ENCODE peak calls at places on chromosomes 3 and 15, in four cellular contexts. R is OCI-LY7, C is PC-3, B is hepatocyte. G is an unnamed sample.

GRCh38 chr3:193231201-193231600 is 9.8 kb upstream of the PLAAT1 start:
- DNase-seq in B (no peak), C (no peak), R (no peak), G (no peak)

GRCh38 chr3:46297658-46298423 is 55.6 kb downstream of the CCR3 start:
- DNase-seq in C (peak; percentile 74), R (no peak), B (no peak), G (peak; percentile 27)

GRCh38 chr3:194134231-194134756 is 1.7 kb upstream of the HES1 start:
- DNase-seq in C (no peak), B (no peak), R (peak; percentile 68), G (peak; percentile 86)

GRCh38 chr3:839981-840380 is 252.8 kb upstream of the CNTN6 start:
- DNase-seq in C (no peak), R (no peak), B (no peak), G (no peak)

GRCh38 chr15:29401644-29402043 is 132.0 kb upstream of the NSMCE3 start:
- DNase-seq in R (no peak), B (no peak), C (no peak), G (no peak)

GRCh38 chr15:69602095-69602494 is 149.5 kb downstream of the RPLP1 start:
- DNase-seq in B (no peak), R (no peak), C (no peak), G (no peak)

GRCh38 chr3:170522171-170522570 is 63.7 kb downstream of the SLC7A14 start:
- DNase-seq in R (no peak), C (no peak), B (no peak), G (no peak)

GRCh38 chr3:52782412-52783210 is 5.2 kb downstream of the ITIH1 start:
- DNase-seq in B (no peak), R (no peak), C (no peak), G (no peak)

GRCh38 chr15:70215951-70216350 is 118.2 kb upstream of the TLE3 start:
- DNase-seq in C (no peak), B (no peak), R (no peak), G (no peak)

GRCh38 chr15:43081283-43081682 is 24.6 kb downstream of the UBR1 start:
- DNase-seq in C (no peak), R (no peak), B (no peak), G (no peak)

GRCh38 chr15:43086551-43086950 is 19.3 kb downstream of the UBR1 start:
- DNase-seq in B (no peak), R (no peak), C (no peak), G (peak; percentile 30)

GRCh38 chr15:43082509-43082908 is 23.3 kb downstream of the UBR1 start:
- DNase-seq in C (no peak), B (no peak), R (no peak), G (no peak)

GRCh38 chr15:43091859-43092258 is 14.0 kb downstream of the UBR1 start:
- DNase-seq in C (no peak), R (no peak), B (no peak), G (no peak)

DNA sequence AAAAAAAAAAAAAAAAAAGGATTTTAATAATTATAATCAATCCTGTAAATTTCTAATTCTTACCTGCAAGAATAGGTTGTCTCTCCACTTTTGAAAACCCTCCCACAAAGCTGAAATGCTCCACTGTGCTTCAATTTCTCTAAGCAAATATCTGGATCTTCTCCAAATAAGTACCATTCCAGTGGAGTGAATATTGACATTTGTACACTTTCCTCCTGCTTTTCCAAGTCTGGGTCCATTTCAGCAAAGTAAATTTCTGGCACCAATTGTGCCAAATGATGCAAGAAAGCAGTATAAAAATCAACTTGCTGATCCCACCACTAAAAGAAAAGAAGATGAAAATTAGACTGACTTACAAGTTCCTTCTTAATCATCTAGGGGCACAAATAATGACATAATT is 19.9 kb downstream of the UBR1 start:
- DNase-seq in B (no peak), R (no peak), C (peak; percentile 4), G (peak; percentile 24)
- TF ChIP-seq EZH2phosphoT487 in B (no peak), R (no peak), C (no peak), G (no peak)

GRCh38 chr3:172626241-172626640 is 84.6 kb downstream of the NCEH1 start:
- DNase-seq in B (no peak), C (peak; percentile 71), R (no peak), G (peak; percentile 73)

GRCh38 chr3:172624999-172625398 is 85.9 kb downstream of the NCEH1 start:
- DNase-seq in C (no peak), B (no peak), R (no peak), G (no peak)

GRCh38 chr3:172625404-172625803 is 85.5 kb downstream of the NCEH1 start:
- DNase-seq in C (peak; percentile 20), B (no peak), R (no peak), G (peak; percentile 49)

GRCh38 chr3:172622916-172623700 is 87.8 kb downstream of the NCEH1 start:
- DNase-seq in B (peak; percentile 64), R (peak; percentile 29), C (peak; percentile 78), G (peak; percentile 67)

GRCh38 chr3:172622156-172622555 is 88.7 kb downstream of the NCEH1 start:
- DNase-seq in B (no peak), R (no peak), C (no peak), G (no peak)
- H3K27ac ChIP-seq in B (no peak overlapping the region), R (no peak overlapping the region), C (no peak overlapping the region), G (no peak overlapping the region)

DNA sequence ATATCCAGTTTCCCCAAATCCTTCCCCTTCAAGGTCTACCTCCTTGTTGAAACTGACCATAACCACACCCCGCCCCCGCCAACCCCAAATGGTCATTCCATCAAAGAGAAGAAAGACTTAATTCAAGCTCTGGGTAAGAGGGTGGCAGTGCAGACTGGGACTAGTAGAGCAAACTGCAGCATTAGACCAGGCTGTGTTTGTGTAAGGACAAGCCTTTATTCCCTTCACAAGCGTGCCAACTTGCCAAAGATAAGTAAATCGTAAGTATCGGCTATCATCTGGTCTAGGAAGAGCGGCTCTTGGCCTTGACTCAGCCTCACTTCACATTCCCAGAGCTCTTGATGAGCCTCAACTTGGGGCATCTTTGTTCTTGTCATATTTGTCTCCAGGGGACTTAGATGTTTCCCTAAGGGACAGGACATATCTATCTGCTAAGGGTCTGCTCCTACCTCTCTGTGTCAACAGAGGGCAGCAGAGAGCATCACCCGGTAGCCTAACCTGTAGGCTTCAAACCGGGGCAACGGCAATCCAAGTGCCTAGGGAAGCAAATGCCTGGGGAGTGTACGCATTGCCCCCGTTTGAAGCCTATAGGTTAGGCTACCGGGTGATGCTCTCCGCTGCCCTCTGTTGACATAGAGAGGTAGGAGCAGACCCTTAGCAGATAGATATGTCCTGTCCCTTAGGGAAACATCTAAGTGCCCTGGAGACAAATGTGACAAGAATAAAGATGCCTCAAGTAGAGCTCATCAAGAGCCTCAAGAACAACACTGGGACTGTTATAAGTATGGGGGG is 8.9 kb upstream of the MAP3K13 start:
- DNase-seq in R (peak; percentile 84), C (peak; percentile 91), B (peak; percentile 71), G (peak; percentile 49)
- TF ChIP-seq EZH2phosphoT487 in R (no peak), C (no peak), B (no peak), G (no peak)

GRCh38 chr3:128194843-128195242 is 41.6 kb downstream of the EEFSEC start:
- DNase-seq in B (no peak), R (no peak), C (no peak), G (no peak)
- H3K27ac ChIP-seq in B (no peak overlapping the region), R (no peak overlapping the region), C (no peak overlapping the region), G (no peak overlapping the region)

GRCh38 chr3:143331336-143331735 is 211.8 kb downstream of the CHST2 start:
- DNase-seq in B (no peak), C (peak; percentile 74), R (no peak), G (peak; percentile 56)

GRCh38 chr3:143330316-143330868 is 210.8 kb downstream of the CHST2 start:
- DNase-seq in B (no peak), C (no peak), R (no peak), G (no peak)

GRCh38 chr3:143327388-143327787 is 207.8 kb downstream of the CHST2 start:
- DNase-seq in C (peak; percentile 49), B (no peak), R (no peak), G (peak; percentile 12)

GRCh38 chr3:143328459-143328858 is 208.9 kb downstream of the CHST2 start:
- DNase-seq in B (no peak), R (no peak), C (no peak), G (no peak)

DNA sequence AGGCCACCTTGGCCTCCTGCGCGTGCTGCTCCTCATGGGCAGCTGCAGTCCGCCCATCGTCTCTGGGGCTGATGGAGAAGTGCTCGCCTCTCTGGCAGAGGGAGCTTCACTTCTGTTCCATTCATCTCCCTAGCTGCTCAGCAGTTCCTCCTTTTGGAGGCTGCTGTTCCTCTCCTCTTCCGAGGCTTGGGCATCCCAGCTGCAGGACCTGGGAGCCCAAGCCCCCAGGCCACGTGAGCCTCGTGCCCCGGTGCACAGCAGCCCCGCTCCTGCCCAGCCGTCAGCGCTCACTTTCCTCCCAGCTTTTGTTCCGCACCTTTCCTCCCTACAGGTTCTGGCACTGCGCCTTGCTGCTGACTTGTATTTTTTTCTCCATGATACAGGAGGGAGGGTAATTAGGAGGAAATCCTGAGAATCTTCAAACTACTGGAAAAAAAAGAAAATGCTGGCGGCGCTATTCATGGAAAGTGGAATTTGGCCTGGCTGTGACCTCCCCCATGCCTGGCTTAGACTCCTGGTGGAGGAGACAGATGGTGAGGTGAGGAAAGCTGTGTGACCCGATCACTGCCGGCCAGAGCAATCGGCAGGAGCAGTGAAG is 210.1 kb downstream of the CHST2 start:
- DNase-seq in C (no peak), B (peak; percentile 12), R (no peak), G (no peak)
- TF ChIP-seq EZH2phosphoT487 in C (no peak), B (no peak), R (no peak), G (no peak)

GRCh38 chr3:14431928-14432834 is 29.8 kb downstream of the SLC6A6 start:
- DNase-seq in B (peak; percentile 93), C (peak; percentile 96), R (peak; percentile 91), G (peak; percentile 92)
- H3K27ac ChIP-seq in B (peak overlapping the region; percentile 93), C (peak overlapping the region; percentile 75), R (peak overlapping the region; percentile 90), G (peak overlapping the region; percentile 41)

GRCh38 chr3:197428961-197429360 is 126.8 kb downstream of the BDH1 start:
- DNase-seq in R (no peak), C (no peak), B (no peak), G (no peak)

GRCh38 chr3:197430502-197430901 is 125.3 kb downstream of the BDH1 start:
- DNase-seq in B (no peak), R (no peak), C (no peak), G (peak; percentile 17)

GRCh38 chr3:197432407-197433127 is 123.2 kb downstream of the BDH1 start:
- DNase-seq in R (no peak), C (no peak), B (no peak), G (no peak)

GRCh38 chr3:197428117-197428761 is 127.5 kb downstream of the BDH1 start:
- DNase-seq in C (peak; percentile 57), B (peak; percentile 82), R (no peak), G (peak; percentile 76)

GRCh38 chr3:197430961-197431910 is 124.5 kb downstream of the BDH1 start:
- DNase-seq in B (no peak), C (no peak), R (no peak), G (peak; percentile 73)
- TF ChIP-seq EZH2phosphoT487 in B (no peak), C (no peak), R (no peak), G (no peak)

GRCh38 chr3:157088133-157088488 is 71.8 kb downstream of the CCNL1 start:
- DNase-seq in C (peak; percentile 23), R (no peak), B (no peak), G (peak; percentile 49)
- H3K27ac ChIP-seq in C (peak overlapping the region; percentile 98), R (peak overlapping the region; percentile 77), B (peak overlapping the region; percentile 98), G (peak overlapping the region; percentile 89)

G was measured in GM23248.